ENCODE peak calls at places on chromosomes 16 and 17, in five cellular contexts. P is HuH-7.5, M is NCI-H1092, X is iPS DF 19.7, H is MCF 10A. R is an unnamed sample.

GRCh38 chr16:58158137-58158536 is 29.0 kb upstream of the CFAP20 start:
- DNase-seq in P (no peak), M (no peak), X (no peak), H (no peak), R (no peak)

GRCh38 chr17:19344311-19345066 is 18.0 kb downstream of the B9D1 start:
- DNase-seq in P (no peak), M (no peak), X (no peak), H (no peak), R (no peak)

GRCh38 chr17:31587462-31587861 is 196.0 kb downstream of the RAB11FIP4 start:
- DNase-seq in P (no peak), M (peak; percentile 12), X (no peak), H (no peak), R (no peak)

GRCh38 chr17:48818361-48818841 is 1.4 kb upstream of the TTLL6 start:
- DNase-seq in P (no peak), M (no peak), X (peak; percentile 81), H (no peak), R (no peak)

GRCh38 chr16:77843412-77843811 is 55.0 kb downstream of the VAT1L start:
- DNase-seq in P (no peak), M (no peak), X (no peak), H (no peak), R (no peak)

GRCh38 chr16:57468346-57468745 is 5.9 kb downstream of the POLR2C start:
- DNase-seq in P (no peak), M (no peak), X (no peak), H (no peak), R (no peak)

GRCh38 chr17:75757086-75757681 is 7.8 kb downstream of the GALK1 start:
- DNase-seq in P (no peak), M (no peak), X (no peak), H (no peak), R (no peak)

GRCh38 chr17:72717676-72718075 is 374.8 kb downstream of the SLC39A11 start:
- DNase-seq in P (no peak), M (no peak), X (no peak), H (no peak), R (no peak)

GRCh38 chr17:20784100-20784665 is 204.7 kb downstream of the CDRT15L2 start:
- DNase-seq in P (no peak), M (no peak), X (no peak), H (no peak), R (no peak)

GRCh38 chr17:42660692-42661345 is 1.7 kb downstream of the TUBG2 start:
- DNase-seq in P (no peak), M (no peak), X (no peak), H (peak; percentile 81), R (no peak)

GRCh38 chr16:25051446-25052160 is 36.4 kb upstream of the ARHGAP17 start:
- DNase-seq in P (no peak), M (no peak), X (no peak), H (no peak), R (no peak)

GRCh38 chr17:17445925-17446665 is 30.7 kb upstream of the MED9 start:
- DNase-seq in P (peak; percentile 91), M (no peak), X (no peak), H (peak; percentile 67), R (no peak)

GRCh38 chr17:55845385-55845784 is 94.5 kb downstream of the PCTP start:
- DNase-seq in P (peak; percentile 40), M (peak; percentile 2), X (no peak), H (no peak), R (no peak)

GRCh38 chr17:27553019-27553511 is 77.9 kb upstream of the LGALS9 start:
- DNase-seq in P (no peak), M (no peak), X (no peak), H (peak; percentile 98), R (no peak)

GRCh38 chr17:1323336-1323735 is 43.9 kb downstream of the TRARG1 start:
- DNase-seq in P (no peak), M (no peak), X (no peak), H (no peak), R (no peak)

GRCh38 chr17:55168970-55169687 is 95.6 kb upstream of the HLF start:
- DNase-seq in P (no peak), M (no peak), X (no peak), H (no peak), R (peak; percentile 66)

GRCh38 chr16:31246296-31246695 is 13.5 kb upstream of the ITGAM start:
- DNase-seq in P (no peak), M (no peak), X (no peak), H (no peak), R (no peak)

GRCh38 chr17:50946223-50946890 is 80.2 kb upstream of the TOB1 start:
- DNase-seq in P (no peak), M (no peak), X (no peak), H (no peak), R (no peak)

GRCh38 chr17:79655672-79656290 is 44.9 kb upstream of the RBFOX3 start:
- DNase-seq in P (no peak), M (no peak), X (no peak), H (no peak), R (no peak)

GRCh38 chr17:12591336-12591735 is 74.4 kb upstream of the MYOCD start:
- DNase-seq in P (no peak), M (no peak), X (no peak), H (no peak), R (no peak)

GRCh38 chr16:56360117-56361008 is 65.0 kb downstream of the AMFR start:
- DNase-seq in P (no peak), M (no peak), X (no peak), H (no peak), R (no peak)

R was measured in GM12864.